ENCODE peak calls at places on chromosomes 5 and 9, in six cellular contexts. V, W, C, N, L and T are unnamed samples. For H3K4me1, the result is how much of the 10 kb centered on the place peaks cover.

GRCh38 chr9:75890541-75891276 is at the start of gene PCSK5:
- DNase-seq in L (peak), W (peak), V (peak), C (peak), N (peak), T (peak)

GRCh38 chr9:14941487-14941886 is 31.3 kb upstream of the FREM1 start:
- DNase-seq in C (no peak), L (no peak), V (no peak), W (no peak), N (no peak), T (no peak)

GRCh38 chr5:124927735-124928134 is 181.3 kb upstream of the ZNF608 start:
- DNase-seq in V (no peak), C (no peak), N (no peak), W (peak), L (no peak), T (no peak)

GRCh38 chr5:95029569-95030366 is 255.1 kb downstream of the MCTP1 start:
- DNase-seq in C (no peak), L (no peak), V (no peak), N (no peak), W (no peak), T (no peak)

GRCh38 chr5:128271071-128271470 is 187.5 kb downstream of the SLC12A2 start:
- DNase-seq in L (no peak), V (no peak), W (no peak), C (no peak), N (no peak), T (no peak)

GRCh38 chr5:98543490-98543889 is 230.0 kb upstream of the RGMB start:
- DNase-seq in L (no peak), C (no peak), V (no peak), N (no peak), W (no peak), T (no peak)

GRCh38 chr9:37028425-37029031 is 5.5 kb downstream of the PAX5 start:
- DNase-seq in W (no peak), N (no peak), L (no peak), V (no peak), C (no peak), T (no peak)

GRCh38 chr5:91938441-91938840 is 555.3 kb upstream of the ARRDC3 start:
- DNase-seq in V (no peak), N (no peak), L (no peak), C (no peak), W (peak), T (no peak)

GRCh38 chr5:143059355-143059754 is 289.2 kb downstream of the ARHGAP26 start:
- DNase-seq in N (no peak), C (no peak), L (no peak), W (no peak), V (no peak), T (no peak)

GRCh38 chr9:133356391-133357091 is at the start of the genes SURF1 and SURF2:
- DNase-seq in C (peak), L (peak), V (peak), W (peak), N (peak), T (peak)

GRCh38 chr9:131252120-131252519 is 24.2 kb downstream of the FAM78A start:
- DNase-seq in C (no peak), N (no peak), L (no peak), V (no peak), W (no peak), T (no peak)

GRCh38 chr5:141845371-141845821 is 32.8 kb downstream of the PCDH1 start:
- DNase-seq in W (peak), C (no peak), N (no peak), V (no peak), L (no peak), T (no peak)

GRCh38 chr5:151158287-151158661 is 695 bp upstream of the ANXA6 start:
- DNase-seq in N (no peak), C (no peak), W (no peak), L (peak), V (no peak), T (peak)

GRCh38 chr5:178464431-178465048 is 125.7 kb downstream of the COL23A1 start:
- DNase-seq in N (peak), L (no peak), W (no peak), C (no peak), V (no peak), T (no peak)

GRCh38 chr5:144390133-144390532 is 219.5 kb downstream of the KCTD16 start:
- DNase-seq in W (peak), V (no peak), N (peak), C (no peak), L (no peak), T (peak)

GRCh38 chr9:87285183-87285582 is 212.5 kb upstream of the DAPK1 start:
- DNase-seq in C (no peak), N (peak), V (no peak), L (no peak), W (no peak), T (no peak)

GRCh38 chr9:124206391-124206790 is 51.4 kb upstream of the NEK6 start:
- DNase-seq in C (no peak), V (no peak), W (no peak), N (no peak), L (no peak), T (no peak)

GRCh38 chr9:3441197-3441816 is 84.5 kb downstream of the RFX3 start:
- DNase-seq in N (peak), W (peak), L (no peak), V (peak), C (peak), T (peak)

GRCh38 chr5:168578006-168578405 is 1.2 kb downstream of the PANK3 start:
- DNase-seq in W (peak), C (no peak), V (no peak), L (no peak), N (no peak), T (no peak)

GRCh38 chr5:95861858-95862561 is 39.5 kb upstream of the GLRX start:
- DNase-seq in V (peak), C (no peak), N (no peak), L (no peak), W (peak), T (no peak)

GRCh38 chr5:159286420-159287035 is 23.4 kb downstream of the UBLCP1 start:
- DNase-seq in W (peak), N (no peak), L (no peak), C (no peak), V (no peak), T (no peak)

GRCh38 chr5:98110791-98111190 is 662.7 kb upstream of the RGMB start:
- DNase-seq in N (no peak), V (no peak), C (no peak), W (peak), L (no peak), T (no peak)

GRCh38 chr5:80254767-80255424 is 952 bp downstream of the SERINC5 start:
- DNase-seq in V (peak), L (no peak), W (peak), C (no peak), N (peak), T (peak)

GRCh38 chr9:131530546-131530929 is 525 bp downstream of the UCK1 start:
- DNase-seq in L (peak), V (no peak), C (peak), N (peak), W (peak), T (peak)

GRCh38 chr9:88706193-88707112 is 171.5 kb downstream of the NXNL2 start:
- DNase-seq in N (no peak), L (no peak), W (peak), V (no peak), C (no peak), T (no peak)

GRCh38 chr5:95958308-95959014 is 3.2 kb downstream of the ELL2 start:
- DNase-seq in W (peak), C (peak), V (no peak), L (no peak), N (peak), T (peak)

GRCh38 chr5:139458580-139459407 is 3.7 kb downstream of the ECSCR start:
- DNase-seq in W (peak), N (peak), C (no peak), V (peak), L (no peak), T (no peak)

GRCh38 chr5:112933651-112934365 is 11.8 kb upstream of the REEP5 start:
- DNase-seq in C (no peak), V (no peak), W (peak), N (no peak), L (no peak), T (no peak)

GRCh38 chr5:34524123-34524522 is 132.0 kb upstream of the RAI14 start:
- DNase-seq in L (no peak), N (no peak), C (peak), V (no peak), W (peak), T (no peak)

GRCh38 chr5:124664287-124664686 is 82.2 kb downstream of the ZNF608 start:
- DNase-seq in V (no peak), W (no peak), L (no peak), N (no peak), C (no peak), T (no peak)

GRCh38 chr9:108838017-108838416 is 17.8 kb downstream of the ACTL7B start:
- DNase-seq in V (no peak), W (peak), C (no peak), L (no peak), N (no peak), T (no peak)

GRCh38 chr9:33220681-33221567 is 19.0 kb upstream of the SPINK4 start:
- DNase-seq in L (no peak), N (no peak), W (no peak), C (no peak), V (no peak), T (no peak)

GRCh38 chr9:118446962-118447490 is 742.8 kb downstream of the TLR4 start:
- DNase-seq in C (no peak), N (no peak), V (no peak), W (no peak), L (no peak), T (no peak)

GRCh38 chr9:7042124-7042523 is 284.4 kb downstream of the KDM4C start:
- DNase-seq in C (no peak), N (no peak), V (no peak), L (no peak), W (peak), T (no peak)

GRCh38 chr5:108637110-108637509 is 110.6 kb upstream of the FER start:
- DNase-seq in C (no peak), V (no peak), W (peak), L (no peak), N (no peak), T (no peak)

DNA sequence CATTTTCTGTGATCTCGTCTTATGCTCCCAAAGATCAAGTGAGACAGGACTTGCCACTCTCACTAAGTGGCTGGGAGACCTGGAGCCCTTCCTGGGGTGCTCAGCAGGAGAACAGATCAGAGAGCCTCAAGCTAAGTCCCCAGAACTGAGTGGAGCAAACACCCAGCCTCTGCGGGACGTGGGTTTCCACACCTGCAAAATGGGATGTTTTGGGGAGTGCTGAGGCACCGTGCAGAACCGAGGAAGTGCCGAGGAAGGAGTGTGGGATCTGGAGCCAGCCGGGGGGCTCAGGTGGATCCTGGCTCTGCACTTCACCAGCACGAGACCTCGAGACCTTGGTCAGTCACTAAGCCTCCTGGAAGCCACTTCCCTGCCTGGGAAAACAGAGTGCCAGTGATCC is 166.0 kb downstream of the DAB2IP start:
- DNase-seq in V (no peak), L (no peak), N (no peak), C (no peak), W (no peak), T (no peak)
- H3K4me1 ChIP-seq in V (under half), L (under half), N (under half), C (under half), W (under half), T (under half)

DNA sequence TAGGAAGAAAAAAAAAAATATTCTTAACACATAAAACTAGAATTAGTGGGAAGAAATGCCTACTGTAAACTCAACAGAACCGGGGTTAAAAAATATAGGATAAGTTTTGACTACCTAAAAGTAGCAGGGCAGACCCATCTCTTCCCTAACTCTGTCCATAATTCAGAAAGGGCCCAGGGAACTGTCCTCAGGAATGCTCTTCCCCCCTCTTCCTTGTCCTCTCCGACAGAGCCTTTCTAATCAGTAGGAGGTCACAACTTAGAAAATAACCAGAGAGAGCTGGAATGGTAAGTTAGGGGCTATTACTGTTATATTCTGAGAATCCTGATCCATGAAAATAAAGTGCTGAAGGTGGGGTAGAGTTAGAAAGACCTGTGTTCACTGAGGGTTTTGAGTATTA is 22.2 kb downstream of the PIK3R1 start:
- DNase-seq in L (no peak), W (no peak), V (no peak), N (no peak), C (no peak), T (no peak)
- H3K27ac ChIP-seq in L (peak), W (no peak), V (peak), N (no peak), C (no peak), T (no peak)

DNA sequence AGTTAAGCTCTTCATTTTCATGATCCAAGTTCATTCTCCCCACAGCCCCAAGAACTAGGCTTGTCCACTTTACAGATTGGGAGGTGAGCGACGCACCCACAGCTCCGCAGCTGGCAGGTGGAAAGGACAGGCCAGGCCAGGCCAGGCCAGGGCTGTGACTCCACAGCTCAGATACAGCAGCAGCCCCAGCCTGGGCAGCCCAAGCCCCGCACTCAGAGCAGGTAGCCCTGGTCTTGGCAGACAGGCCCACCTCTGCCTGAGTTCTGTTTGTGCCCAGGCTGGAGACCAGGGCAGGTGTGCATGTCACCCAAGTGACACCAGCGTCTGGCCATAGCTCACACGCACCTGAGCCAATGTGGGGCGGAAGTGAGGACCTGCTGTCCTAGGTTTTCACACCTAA is 124.7 kb downstream of the WNK2 start:
- DNase-seq in N (peak), L (no peak), V (no peak), C (no peak), W (no peak), T (no peak)
- H3K4me3 ChIP-seq in N (no peak), L (no peak), V (no peak), C (no peak), W (no peak), T (no peak)

DNA sequence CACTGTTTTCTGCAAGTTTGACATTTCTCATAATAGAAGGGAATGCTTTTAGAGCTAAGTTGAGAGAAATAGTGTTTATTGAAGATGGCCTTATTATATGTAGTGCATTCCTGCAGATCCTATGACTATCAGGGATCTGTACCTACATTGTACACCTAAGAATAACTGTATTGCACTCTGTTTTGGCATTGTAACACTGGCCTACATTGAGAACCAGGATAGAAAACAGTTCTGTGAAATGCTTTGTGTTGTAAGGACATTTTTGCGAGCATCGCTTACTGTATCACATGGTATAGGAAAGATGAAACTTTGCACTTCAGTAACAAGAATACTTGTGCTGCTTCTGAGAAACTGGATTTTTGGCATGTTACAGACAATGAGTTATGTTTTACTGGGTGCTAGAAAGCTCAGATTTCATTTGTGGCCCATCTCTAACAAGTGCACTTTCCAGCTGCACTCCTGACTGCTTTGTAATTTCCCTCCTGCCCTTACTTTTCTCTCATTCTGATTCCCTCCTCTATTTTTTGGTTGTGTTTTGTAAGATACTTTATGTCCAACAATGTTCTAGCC is 30.6 kb downstream of the C9orf85 start:
- DNase-seq in W (no peak), L (no peak), V (no peak), N (no peak), C (no peak), T (no peak)
- H3K4me1 ChIP-seq in W (under half), L (under half), V (under half), N (under half), C (under half), T (under half)

GRCh38 chr9:2363138-2363745 is 258.3 kb upstream of the VLDLR start:
- DNase-seq in V (no peak), L (no peak), N (no peak), W (no peak), C (no peak), T (no peak)
- H3K27ac ChIP-seq in V (no peak), L (no peak), N (no peak), W (no peak), C (no peak), T (no peak)

GRCh38 chr5:138132543-138132942 is 6.7 kb downstream of the NME5 start:
- DNase-seq in W (no peak), C (no peak), N (no peak), L (no peak), V (no peak), T (no peak)
- H3K4me3 ChIP-seq in W (peak), C (no peak), N (peak), L (no peak), V (no peak), T (no peak)